ENCODE peak calls at places on chromosomes 13 and 19, in seven cellular contexts. One of them, this sample, is unnamed.
A peak's percentile ranks its signal among the peaks of the same experiment; 100 is the strongest.

GRCh38 chr13:60448907-60449510 is 52.0 kb downstream of the TDRD3 start:
- DNase-seq in foreskin fibroblast: peak; percentile 67
- DNase-seq in fibroblast of pulmonary artery: peak; percentile 81
- DNase-seq in prostate gland: no peak
- DNase-seq in head of caudate nucleus: no peak
- DNase-seq in endodermal cell: peak; percentile 50
- DNase-seq in myocyte: peak; percentile 71
- DNase-seq in this sample: peak; percentile 35

GRCh38 chr13:112879283-112879833 is 89.7 kb upstream of the MCF2L start:
- DNase-seq in foreskin fibroblast: peak; percentile 35
- DNase-seq in fibroblast of pulmonary artery: peak; percentile 27
- DNase-seq in prostate gland: no peak
- DNase-seq in head of caudate nucleus: no peak
- DNase-seq in endodermal cell: peak; percentile 33
- DNase-seq in myocyte: no peak
- DNase-seq in this sample: peak; percentile 47

GRCh38 chr19:15292847-15293582 is 39.3 kb downstream of the BRD4 start:
- DNase-seq in foreskin fibroblast: peak; percentile 19
- DNase-seq in fibroblast of pulmonary artery: peak; percentile 42
- DNase-seq in prostate gland: no peak
- DNase-seq in head of caudate nucleus: no peak
- DNase-seq in endodermal cell: no peak
- DNase-seq in myocyte: peak; percentile 43
- DNase-seq in this sample: no peak

GRCh38 chr13:37905736-37906135 is 36.2 kb upstream of the TRPC4 start:
- DNase-seq in foreskin fibroblast: no peak
- DNase-seq in fibroblast of pulmonary artery: no peak
- DNase-seq in prostate gland: no peak
- DNase-seq in head of caudate nucleus: no peak
- DNase-seq in endodermal cell: no peak
- DNase-seq in myocyte: peak; percentile 63
- DNase-seq in this sample: no peak

GRCh38 chr13:28329395-28330158 is 165.4 kb downstream of the FLT1 start:
- DNase-seq in foreskin fibroblast: peak; percentile 97
- DNase-seq in fibroblast of pulmonary artery: peak; percentile 98
- DNase-seq in prostate gland: no peak
- DNase-seq in head of caudate nucleus: no peak
- DNase-seq in endodermal cell: no peak
- DNase-seq in myocyte: no peak
- DNase-seq in this sample: no peak

GRCh38 chr13:44459674-44460073 is 86.0 kb downstream of the SERP2 start:
- DNase-seq in foreskin fibroblast: no peak
- DNase-seq in fibroblast of pulmonary artery: no peak
- DNase-seq in prostate gland: no peak
- DNase-seq in head of caudate nucleus: no peak
- DNase-seq in endodermal cell: no peak
- DNase-seq in myocyte: no peak
- DNase-seq in this sample: no peak

GRCh38 chr19:19214892-19215291 is 3.1 kb downstream of the NCAN start:
- DNase-seq in foreskin fibroblast: peak; percentile 64
- DNase-seq in fibroblast of pulmonary artery: peak; percentile 56
- DNase-seq in prostate gland: no peak
- DNase-seq in head of caudate nucleus: no peak
- DNase-seq in endodermal cell: peak; percentile 98
- DNase-seq in myocyte: peak; percentile 74
- DNase-seq in this sample: no peak

GRCh38 chr19:48524221-48524620 is 12.6 kb upstream of the LMTK3 start:
- DNase-seq in foreskin fibroblast: no peak
- DNase-seq in fibroblast of pulmonary artery: no peak
- DNase-seq in prostate gland: no peak
- DNase-seq in head of caudate nucleus: no peak
- DNase-seq in endodermal cell: no peak
- DNase-seq in myocyte: no peak
- DNase-seq in this sample: no peak

GRCh38 chr19:3276341-3276799 is 51.9 kb downstream of the CELF5 start:
- DNase-seq in foreskin fibroblast: no peak
- DNase-seq in fibroblast of pulmonary artery: no peak
- DNase-seq in prostate gland: peak; percentile 5
- DNase-seq in head of caudate nucleus: no peak
- DNase-seq in endodermal cell: peak; percentile 99
- DNase-seq in myocyte: no peak
- DNase-seq in this sample: no peak